ENCODE peak calls at places on chromosomes 4 and X, in five cellular contexts. B, C, H, E and O are unnamed samples.
A peak's percentile ranks its signal among the peaks of the same experiment; 100 is the strongest.

GRCh38 chrX:110265624-110266023 is 52.3 kb downstream of the AMMECR1 start:
- DNase-seq in B (no peak), E (no peak), C (no peak), H (no peak), O (no peak)

GRCh38 chr4:138499627-138500026 is 257.5 kb upstream of the SLC7A11 start:
- DNase-seq in H (no peak), B (no peak), E (no peak), C (no peak), O (no peak)

GRCh38 chr4:3871181-3871852 is 105.1 kb downstream of the ADRA2C start:
- DNase-seq in B (no peak), H (no peak), E (no peak), C (no peak), O (peak; percentile 78)

GRCh38 chr4:145171919-145172318 is 8.5 kb downstream of the OTUD4 start:
- DNase-seq in C (no peak), B (no peak), H (no peak), E (no peak), O (no peak)

GRCh38 chr4:113397114-113397701 is 347.8 kb downstream of the ANK2 start:
- DNase-seq in E (no peak), B (peak; percentile 48), H (no peak), C (no peak), O (no peak)

GRCh38 chr4:112817933-112818921 is 181.3 kb downstream of the LARP7 start:
- DNase-seq in E (no peak), B (peak; percentile 92), H (peak; percentile 86), C (peak; percentile 85), O (peak; percentile 92)

GRCh38 chr4:113452868-113453620 is 308.5 kb downstream of the CAMK2D start:
- DNase-seq in H (no peak), B (no peak), C (no peak), E (no peak), O (no peak)

GRCh38 chr4:94452476-94453300 is 946 bp downstream of the PDLIM5 start:
- DNase-seq in B (peak; percentile 84), C (peak; percentile 26), H (peak; percentile 43), E (peak; percentile 0), O (peak; percentile 96)

GRCh38 chrX:46325312-46325877 is 219.8 kb downstream of the ZNF674 start:
- DNase-seq in E (no peak), B (peak; percentile 90), H (no peak), C (no peak), O (no peak)

GRCh38 chr4:27112587-27112986 is 251.9 kb downstream of the STIM2 start:
- DNase-seq in H (no peak), E (no peak), B (no peak), C (no peak), O (no peak)

GRCh38 chrX:118325453-118325852 is 20.5 kb upstream of the WDR44 start:
- DNase-seq in B (no peak), H (no peak), C (peak; percentile 10), E (no peak), O (no peak)

GRCh38 chr4:55386073-55386472 is 9.7 kb upstream of the TMEM165 start:
- DNase-seq in H (no peak), C (peak; percentile 25), B (peak; percentile 25), E (no peak), O (no peak)